ENCODE peak calls at places on chromosomes 11 and 22, in nine cellular contexts. X, S, H, M, O, Z, Y, F and L are unnamed samples.

GRCh38 chr22:37231406-37232139 is 12.5 kb downstream of the RAC2 start:
- DNase-seq in X (peak; percentile 52), S (no peak), H (no peak), M (peak; percentile 67), O (no peak), Z (no peak), Y (no peak), F (no peak), L (no peak)

GRCh38 chr11:12291313-12291712 is 86.1 kb upstream of the PARVA start:
- DNase-seq in X (no peak), S (no peak), H (no peak), M (no peak), O (no peak), Z (no peak), Y (no peak), F (no peak), L (no peak)

GRCh38 chr11:134289789-134290188 is 13.6 kb downstream of the GLB1L3 start:
- DNase-seq in X (no peak), S (no peak), H (no peak), M (no peak), O (no peak), Z (no peak), Y (no peak), F (no peak), L (no peak)

GRCh38 chr11:95248666-95249467 is 17.9 kb upstream of the SESN3 start:
- DNase-seq in X (no peak), S (no peak), H (no peak), M (no peak), O (no peak), Z (no peak), Y (no peak), F (no peak), L (no peak)

GRCh38 chr11:113729456-113729855 is 23.3 kb upstream of the TMPRSS5 start:
- DNase-seq in X (no peak), S (no peak), H (no peak), M (no peak), O (no peak), Z (no peak), Y (no peak), F (no peak), L (no peak)

GRCh38 chr11:60485987-60486386 is 6.6 kb upstream of the MS4A12 start:
- DNase-seq in X (peak; percentile 26), S (no peak), H (peak; percentile 81), M (no peak), O (peak; percentile 33), Z (no peak), Y (no peak), F (peak; percentile 79), L (no peak)

GRCh38 chr11:48193876-48194275 is 22.7 kb upstream of the OR4B1 start:
- DNase-seq in X (no peak), S (peak; percentile 91), H (no peak), M (no peak), O (no peak), Z (peak; percentile 52), Y (peak; percentile 60), F (no peak), L (no peak)

GRCh38 chr22:29695129-29695926 is 24.5 kb upstream of the CABP7 start:
- DNase-seq in X (no peak), S (no peak), H (no peak), M (no peak), O (no peak), Z (no peak), Y (no peak), F (no peak), L (no peak)

GRCh38 chr22:25167834-25168601 is 31.6 kb upstream of the CRYBB3 start:
- DNase-seq in X (no peak), S (no peak), H (no peak), M (no peak), O (no peak), Z (no peak), Y (no peak), F (peak; percentile 15), L (no peak)

GRCh38 chr22:36480941-36481392 is 473 bp downstream of the TXN2 start:
- DNase-seq in X (no peak), S (no peak), H (no peak), M (no peak), O (no peak), Z (no peak), Y (no peak), F (no peak), L (no peak)

GRCh38 chr11:75673977-75674582 is 5.2 kb upstream of the MAP6 start:
- DNase-seq in X (peak; percentile 22), S (peak; percentile 81), H (no peak), M (no peak), O (peak; percentile 47), Z (no peak), Y (peak; percentile 64), F (peak; percentile 43), L (no peak)